ENCODE peak calls at places on chromosomes 4 and X, in five cellular contexts. M is GM12878, Y is A549, J is K562, K is GM23338. N is an unnamed sample.

GRCh38 chr4:2961411-2962098 is 1.7 kb downstream of the NOP14 start:
- DNase-seq in J (no peak), Y (no peak), M (no peak), K (peak; percentile 16), N (peak; percentile 44)

GRCh38 chrX:96703816-96704215 is 19.2 kb downstream of the DIAPH2 start:
- DNase-seq in Y (no peak), K (peak; percentile 4), M (no peak), J (no peak), N (no peak)

GRCh38 chr4:99945718-99946345 is 586 bp downstream of the DNAJB14 start:
- DNase-seq in J (peak; percentile 45), K (peak; percentile 55), Y (no peak), M (no peak), N (peak; percentile 44)

GRCh38 chrX:65522739-65523372 is 11.7 kb downstream of the LAS1L start:
- DNase-seq in Y (no peak), M (no peak), J (no peak), K (no peak), N (no peak)

GRCh38 chrX:45758738-45759397 is 558.2 kb upstream of the DIPK2B start:
- DNase-seq in M (peak; percentile 64), J (no peak), K (no peak), Y (no peak), N (no peak)

GRCh38 chrX:48972214-48973164 is 845 bp upstream of the KCND1 start:
- DNase-seq in M (no peak), Y (peak; percentile 54), J (peak; percentile 67), K (peak; percentile 71), N (peak; percentile 16)

GRCh38 chr4:112060212-112060611 is 85.0 kb upstream of the FAM241A start:
- DNase-seq in K (peak; percentile 75), M (no peak), J (no peak), Y (peak; percentile 6), N (peak; percentile 7)

GRCh38 chrX:46117234-46117633 is 428.0 kb downstream of the ZNF674 start:
- DNase-seq in J (no peak), M (no peak), Y (no peak), K (no peak), N (no peak)

GRCh38 chr4:153518001-153518400 is 51.8 kb downstream of the TMEM131L start:
- DNase-seq in Y (no peak), M (no peak), J (no peak), K (no peak), N (no peak)

GRCh38 chr4:64718091-64718490 is 308.8 kb upstream of the TECRL start:
- DNase-seq in K (peak; percentile 45), Y (no peak), J (no peak), M (no peak), N (no peak)

GRCh38 chrX:63889001-63889400 is 104.0 kb upstream of the ARHGEF9 start:
- DNase-seq in M (no peak), J (no peak), Y (no peak), K (no peak), N (no peak)

GRCh38 chr4:153497988-153498967 is 32.1 kb downstream of the TMEM131L start:
- DNase-seq in J (no peak), M (peak; percentile 72), Y (no peak), K (no peak), N (no peak)

GRCh38 chr4:76624271-76624681 is 189.2 kb downstream of the SHROOM3 start:
- DNase-seq in Y (no peak), M (no peak), J (no peak), K (peak; percentile 74), N (no peak)
- TF ChIP-seq JUNB in Y (no peak), M (no peak), J (no peak), K (no peak), N (no peak)

GRCh38 chrX:15723887-15724517 is 14.1 kb upstream of the CA5B start:
- DNase-seq in M (no peak), J (no peak), K (no peak), Y (no peak), N (no peak)
- TF ChIP-seq JUNB in M (no peak), J (no peak), K (no peak), Y (no peak), N (no peak)

GRCh38 chr4:183332447-183332846 is 10.2 kb upstream of the CLDN24 start:
- DNase-seq in J (no peak), Y (no peak), K (no peak), M (no peak), N (no peak)
- TF ChIP-seq JUNB in J (no peak), Y (no peak), K (no peak), M (no peak), N (no peak)

GRCh38 chrX:716136-716535 is 85.5 kb downstream of the SHOX start:
- DNase-seq in K (no peak), J (no peak), Y (no peak), M (no peak), N (no peak)
- TF ChIP-seq JUNB in K (no peak), J (no peak), Y (no peak), M (no peak), N (no peak)

DNA sequence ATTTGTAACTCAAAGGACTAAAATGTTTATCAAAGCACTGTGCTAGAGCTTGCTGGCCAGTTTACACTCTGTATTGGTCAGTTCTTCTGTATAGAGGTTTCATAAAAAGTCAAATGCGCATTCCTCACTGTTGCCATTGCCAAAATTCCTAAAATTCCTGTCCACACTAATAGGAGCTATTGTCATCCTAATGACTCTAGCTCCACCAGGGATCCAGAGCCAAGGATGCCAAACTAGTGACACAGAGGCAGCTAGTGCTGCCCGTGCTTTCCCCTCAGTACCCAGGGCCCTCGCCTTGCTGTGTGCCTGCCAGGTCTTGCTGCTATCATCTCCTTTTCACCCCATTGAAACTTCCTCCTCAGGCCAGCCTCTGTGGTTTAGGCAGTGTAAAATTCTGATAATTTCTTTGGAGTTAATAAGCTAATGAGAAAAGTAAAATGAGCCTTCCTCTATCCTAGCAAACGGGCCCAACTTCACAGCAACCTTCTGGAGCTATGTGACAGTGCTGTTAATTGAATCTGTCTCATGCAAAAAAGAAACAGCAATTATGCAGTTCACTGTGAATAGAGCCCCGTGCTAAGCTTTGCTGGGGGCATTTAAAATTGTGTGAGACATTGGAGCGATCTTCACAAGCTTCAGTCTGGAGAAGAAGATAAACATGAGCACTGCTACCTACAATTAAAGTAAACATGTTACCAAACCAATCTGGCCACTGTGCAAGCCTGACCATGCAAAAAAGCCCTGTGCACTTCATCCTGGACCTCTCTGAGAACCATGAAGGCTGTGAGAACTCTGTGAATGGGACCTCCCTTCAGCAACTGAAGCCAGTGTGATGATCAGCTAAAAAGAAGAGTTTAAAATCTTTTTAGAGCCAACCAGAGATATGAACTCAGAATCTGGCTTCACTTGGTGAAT is 43.1 kb upstream of the FGF2 start:
- DNase-seq in Y (peak; percentile 76), M (no peak), J (no peak), K (peak; percentile 99), N (peak; percentile 37)
- TF ChIP-seq JUNB in Y (peak; percentile 62), M (no peak), J (no peak), K (no peak), N (no peak)

DNA sequence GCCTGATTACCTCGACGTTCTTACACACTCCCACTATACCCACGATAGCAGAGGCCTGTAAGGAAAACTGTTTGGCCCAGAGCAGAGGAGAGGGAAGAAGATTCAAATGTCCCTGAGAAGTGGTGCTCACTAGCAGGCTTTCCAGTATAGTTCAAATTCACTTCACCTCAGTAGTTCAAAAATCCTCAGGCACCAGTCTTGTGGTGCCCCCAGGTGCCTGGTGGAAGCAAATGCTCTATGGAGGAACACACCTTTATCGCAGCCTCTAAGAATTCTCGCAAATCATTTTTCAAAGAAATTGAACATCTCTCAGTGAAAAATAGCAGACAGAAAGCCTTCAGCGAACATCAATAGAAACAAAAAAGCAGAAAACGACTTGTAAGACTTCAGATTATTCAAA is 12.2 kb upstream of the MTMR1 start:
- DNase-seq in J (no peak), M (no peak), K (peak; percentile 48), Y (no peak), N (peak; percentile 7)
- TF ChIP-seq JUNB in J (no peak), M (no peak), K (no peak), Y (no peak), N (no peak)

GRCh38 chr4:14910411-14910810 is 91.9 kb upstream of the CPEB2 start:
- DNase-seq in Y (no peak), M (no peak), K (no peak), J (no peak), N (no peak)
- TF ChIP-seq JUNB in Y (no peak), M (no peak), K (no peak), J (no peak), N (no peak)

GRCh38 chr4:6368601-6369000 is 99.0 kb downstream of the WFS1 start:
- DNase-seq in K (no peak), M (no peak), J (no peak), Y (no peak), N (no peak)
- TF ChIP-seq JUNB in K (no peak), M (no peak), J (no peak), Y (no peak), N (no peak)

DNA sequence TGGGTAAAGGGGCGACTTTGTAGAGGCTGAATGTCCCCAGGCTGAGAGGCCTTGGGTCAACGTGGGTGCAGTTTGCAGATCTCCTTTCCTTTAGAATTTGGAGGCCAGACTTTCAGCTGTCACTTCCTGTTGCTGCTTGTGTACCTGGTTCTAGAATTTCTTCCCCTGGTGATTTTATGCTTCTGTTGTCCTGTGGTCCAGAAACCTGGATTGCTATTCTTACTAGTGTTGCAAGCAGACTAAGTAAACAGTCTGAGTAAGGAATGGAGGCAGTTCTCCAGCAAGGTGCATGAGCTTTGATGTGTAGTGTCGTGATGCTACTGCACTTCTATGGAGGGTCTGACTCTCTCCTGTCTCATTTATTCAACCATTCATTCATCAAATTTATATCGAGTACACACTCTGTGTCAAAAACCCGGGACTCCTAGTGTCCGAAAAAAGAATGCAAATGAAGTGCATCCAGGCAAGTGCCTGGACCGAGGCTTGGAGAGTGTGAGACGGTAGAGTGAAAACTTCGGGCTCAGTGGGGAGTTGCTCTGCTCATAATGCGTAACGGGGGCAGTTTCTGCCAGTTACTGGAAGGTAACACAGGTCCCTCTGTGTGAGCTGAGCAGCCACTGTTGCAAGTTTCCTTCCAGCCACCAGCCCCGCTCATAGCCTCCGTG is 83.3 kb downstream of the SORCS2 start:
- DNase-seq in J (no peak), M (no peak), K (no peak), Y (no peak), N (no peak)
- TF ChIP-seq JUNB in J (no peak), M (no peak), K (no peak), Y (no peak), N (no peak)

N was measured in HepG2.